ENCODE peak calls at places on chromosomes 16 and 17, in four cellular contexts. T is IMR-90, D is thoracic aorta, O is A549. I is an unnamed sample.
A peak's percentile ranks its signal among the peaks of the same experiment; 100 is the strongest.

GRCh38 chr17:48307814-48308411 is 122.1 kb downstream of the SKAP1 start:
- DNase-seq in D (no peak), O (peak; percentile 78), T (peak; percentile 74), I (no peak)

GRCh38 chr17:19348081-19348650 is 14.4 kb downstream of the B9D1 start:
- DNase-seq in D (no peak), T (no peak), O (no peak), I (peak; percentile 5)

GRCh38 chr16:17302620-17303019 is 168.1 kb downstream of the XYLT1 start:
- DNase-seq in T (no peak), D (no peak), O (no peak), I (no peak)

GRCh38 chr17:18070861-18071340 is 16.8 kb upstream of the DRG2 start:
- DNase-seq in T (peak; percentile 61), O (no peak), D (no peak), I (no peak)

GRCh38 chr16:68387301-68387700 is 61.0 kb downstream of the SMPD3 start:
- DNase-seq in T (no peak), D (no peak), O (no peak), I (no peak)

GRCh38 chr16:69839240-69839688 is 77.1 kb downstream of the WWP2 start:
- DNase-seq in O (no peak), T (no peak), D (no peak), I (no peak)

GRCh38 chr16:23866628-23867027 is 30.8 kb downstream of the PRKCB start:
- DNase-seq in D (no peak), O (no peak), T (no peak), I (no peak)

GRCh38 chr17:28792877-28793666 is 49.3 kb downstream of the TRAF4 start:
- DNase-seq in D (no peak), T (peak; percentile 32), O (peak; percentile 27), I (no peak)

GRCh38 chr17:28712037-28712704 is 483 bp upstream of the PROCA1 start:
- DNase-seq in O (no peak), T (no peak), D (no peak), I (peak; percentile 72)

GRCh38 chr17:39804839-39805238 is 59.3 kb downstream of the IKZF3 start:
- DNase-seq in T (no peak), O (no peak), D (no peak), I (no peak)

GRCh38 chr17:75647061-75647460 is 13.8 kb downstream of the SMIM5 start:
- DNase-seq in D (no peak), T (no peak), O (no peak), I (no peak)

GRCh38 chr17:58267347-58268324 is 13.1 kb downstream of the MPO start:
- DNase-seq in D (no peak), T (no peak), O (no peak), I (no peak)

GRCh38 chr16:82878466-82878865 is 251.7 kb downstream of the CDH13 start:
- DNase-seq in T (no peak), D (no peak), O (no peak), I (no peak)

GRCh38 chr17:59440757-59441458 is 109.5 kb downstream of the YPEL2 start:
- DNase-seq in D (peak; percentile 96), T (peak; percentile 88), O (peak; percentile 89), I (peak; percentile 82)

GRCh38 chr17:58006563-58006923 is 503 bp downstream of the SRSF1 start:
- DNase-seq in O (peak; percentile 87), D (peak; percentile 55), T (peak; percentile 71), I (peak; percentile 55)

GRCh38 chr17:39235555-39236221 is 9.9 kb upstream of the STAC2 start:
- DNase-seq in T (peak; percentile 57), O (peak; percentile 89), D (no peak), I (no peak)

GRCh38 chr16:89241187-89242003 is 23.9 kb downstream of the ZNF778 start:
- DNase-seq in D (peak; percentile 23), O (peak; percentile 81), T (peak; percentile 82), I (peak; percentile 84)

DNA sequence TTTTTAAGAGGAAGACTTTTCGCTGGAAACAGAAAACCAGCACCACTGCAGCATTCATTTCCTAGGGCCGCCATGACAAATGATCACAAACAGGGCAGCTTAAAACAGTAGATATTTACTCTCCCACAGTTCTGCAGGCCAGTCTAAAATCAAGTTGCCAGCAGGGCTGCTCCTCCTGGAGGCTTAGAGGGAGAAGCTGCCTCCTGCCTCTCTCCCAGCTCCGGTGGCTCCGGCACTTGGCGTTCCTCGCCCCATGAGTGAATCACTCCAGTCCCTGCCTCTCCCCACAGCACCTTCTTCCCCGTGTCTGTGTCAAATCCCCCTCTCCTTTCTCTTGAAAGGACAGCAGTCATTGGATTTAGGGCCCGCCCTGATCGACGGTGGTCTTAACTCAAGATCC is 72.1 kb downstream of the SOCS1 start:
- DNase-seq in O (no peak), T (no peak), D (no peak), I (no peak)
- TF ChIP-seq CTCF in O (no peak), T (no peak), D (no peak), I (no peak)

GRCh38 chr17:36196099-36196496 is 460 bp downstream of the CCL3L1 start:
- DNase-seq in O (no peak), D (no peak), T (no peak), I (no peak)
- TF ChIP-seq CTCF in O (no peak), D (no peak), T (no peak), I (no peak)

GRCh38 chr16:27515874-27516353 is 33.8 kb downstream of the GTF3C1 start:
- DNase-seq in T (no peak), O (peak; percentile 48), D (no peak), I (no peak)
- TF ChIP-seq CTCF in T (peak; percentile 38), O (peak; percentile 35), D (peak; percentile 40), I (peak; percentile 60)

GRCh38 chr17:35575759-35576158 is 2.6 kb downstream of the PEX12 start:
- DNase-seq in D (no peak), O (no peak), T (no peak), I (no peak)

GRCh38 chr17:35578929-35579448 is 618 bp upstream of the PEX12 start:
- DNase-seq in D (no peak), O (no peak), T (no peak), I (no peak)

GRCh38 chr17:35577826-35578194 is 561 bp downstream of the PEX12 start:
- DNase-seq in D (no peak), T (peak; percentile 18), O (no peak), I (no peak)

GRCh38 chr17:35578195-35578928 is at the start of gene PEX12:
- DNase-seq in D (peak; percentile 58), O (peak; percentile 89), T (peak; percentile 80), I (peak; percentile 77)
- TF ChIP-seq CTCF in D (no peak), O (no peak), T (no peak), I (no peak)

GRCh38 chr17:8186446-8186786 is 3.6 kb downstream of the BORCS6 start:
- DNase-seq in T (no peak), O (no peak), D (no peak), I (no peak)
- TF ChIP-seq CTCF in T (no peak), O (no peak), D (no peak), I (peak; percentile 40)

GRCh38 chr16:74936902-74937560 is 47.9 kb downstream of the WDR59 start:
- DNase-seq in T (peak; percentile 95), D (no peak), O (peak; percentile 15), I (peak; percentile 83)
- TF ChIP-seq CTCF in T (no peak), D (no peak), O (no peak), I (no peak)

GRCh38 chr17:7993972-7994589 is 8.3 kb upstream of the GUCY2D start:
- DNase-seq in O (no peak), D (no peak), T (no peak), I (no peak)

GRCh38 chr17:7992924-7993323 is 9.5 kb upstream of the GUCY2D start:
- DNase-seq in D (no peak), O (peak; percentile 53), T (no peak), I (peak; percentile 71)

GRCh38 chr17:8001976-8002645 is at the start of gene GUCY2D:
- DNase-seq in O (no peak), D (no peak), T (no peak), I (no peak)

GRCh38 chr17:7992516-7992915 is 9.9 kb upstream of the GUCY2D start:
- DNase-seq in D (no peak), T (peak; percentile 62), O (no peak), I (no peak)

GRCh38 chr17:7997186-7997585 is 5.2 kb upstream of the GUCY2D start:
- DNase-seq in D (no peak), T (peak; percentile 36), O (peak; percentile 67), I (no peak)
- TF ChIP-seq CTCF in D (no peak), T (peak; percentile 56), O (peak; percentile 70), I (peak; percentile 22)

DNA sequence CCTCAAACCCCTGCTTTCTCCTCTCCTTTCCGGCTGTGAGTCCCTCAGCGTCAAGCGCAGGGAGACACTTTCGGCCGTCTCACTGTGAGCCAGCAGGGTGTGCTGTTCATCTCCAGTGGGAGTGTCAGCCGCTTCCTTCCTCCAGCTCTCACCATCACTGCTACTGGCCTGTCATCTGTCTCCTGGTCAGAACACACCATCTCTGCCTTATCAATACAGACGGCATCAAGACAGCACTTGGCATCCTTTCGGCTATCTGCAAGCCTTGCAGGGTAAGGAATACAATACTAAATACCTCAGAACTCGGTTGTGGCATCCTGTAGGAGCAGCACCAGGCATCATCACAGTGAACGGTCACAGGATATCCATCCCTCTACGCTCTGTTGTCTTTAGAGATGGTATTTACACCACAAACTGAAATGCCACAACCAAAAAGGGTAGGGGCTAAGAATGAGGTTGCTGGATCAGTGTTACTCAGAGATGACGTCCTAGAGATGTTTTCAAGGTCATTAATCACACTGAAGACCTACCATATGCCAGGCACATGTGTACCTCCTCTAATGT is 20.7 kb upstream of the CMTM4 start:
- DNase-seq in T (peak; percentile 88), D (no peak), O (peak; percentile 51), I (peak; percentile 62)
- TF ChIP-seq CTCF in T (peak; percentile 52), D (no peak), O (peak; percentile 27), I (peak; percentile 72)